ENCODE peak calls at places on chromosomes 12 and 14, in seven cellular contexts. M is breast epithelium, B is iPS DF 6.9, G is astrocyte, L is H9, D is pancreas, X is K562. O is an unnamed sample. For H3K27me3, the result is how much of the 10 kb centered on the place peaks cover.

GRCh38 chr14:74584966-74585365 is 27.1 kb downstream of the LTBP2 start:
- DNase-seq in G (no peak), X (no peak), B (no peak), M (no peak), D (peak), L (no peak), O (no peak)

GRCh38 chr12:61880186-61880585 is 380.0 kb upstream of the USP15 start:
- DNase-seq in D (no peak), L (no peak), X (no peak), B (no peak), G (no peak), M (no peak), O (no peak)

GRCh38 chr12:96221391-96221790 is 27.2 kb downstream of the ELK3 start:
- DNase-seq in L (no peak), X (no peak), G (no peak), M (no peak), D (no peak), B (no peak), O (no peak)

GRCh38 chr14:44422699-44423098 is 84.4 kb downstream of the FSCB start:
- DNase-seq in L (no peak), X (no peak), G (no peak), M (no peak), D (no peak), B (no peak), O (no peak)

GRCh38 chr14:102005336-102005735 is 41.0 kb downstream of the DYNC1H1 start:
- DNase-seq in G (no peak), B (no peak), X (no peak), M (no peak), D (no peak), L (no peak), O (no peak)

GRCh38 chr12:99752740-99753139 is 105.2 kb downstream of the GARIN6 start:
- DNase-seq in X (no peak), D (no peak), L (no peak), B (no peak), G (no peak), M (no peak), O (no peak)

GRCh38 chr12:95802482-95803264 is 12.1 kb upstream of the NTN4 start:
- DNase-seq in D (no peak), L (no peak), M (no peak), X (no peak), B (no peak), G (peak), O (no peak)

GRCh38 chr14:99389171-99389826 is 91.4 kb downstream of the SETD3 start:
- DNase-seq in G (no peak), M (no peak), B (peak), X (peak), D (peak), L (peak), O (no peak)

GRCh38 chr14:30656190-30656632 is 34.1 kb downstream of the SCFD1 start:
- DNase-seq in B (peak), M (no peak), L (peak), D (no peak), G (peak), X (peak), O (no peak)

GRCh38 chr12:67541625-67541991 is 106.9 kb upstream of the DYRK2 start:
- DNase-seq in X (no peak), L (no peak), B (no peak), D (no peak), M (no peak), G (no peak), O (peak)

GRCh38 chr12:123475256-123475703 is 17.3 kb downstream of the SNRNP35 start:
- DNase-seq in B (no peak), G (no peak), L (no peak), M (no peak), X (no peak), D (no peak), O (no peak)

GRCh38 chr14:68958553-68958952 is 20.5 kb downstream of the ACTN1 start:
- DNase-seq in G (peak), L (no peak), M (no peak), B (no peak), X (no peak), D (no peak), O (no peak)

GRCh38 chr14:92863281-92863680 is 59.7 kb upstream of the CHGA start:
- DNase-seq in L (no peak), B (no peak), D (no peak), X (no peak), G (no peak), M (no peak), O (no peak)

GRCh38 chr14:93894992-93895391 is 32.2 kb upstream of the FAM181A start:
- DNase-seq in G (no peak), D (peak), B (no peak), L (peak), X (no peak), M (no peak), O (no peak)

GRCh38 chr14:55711171-55711811 is 131.3 kb downstream of the KTN1 start:
- DNase-seq in X (no peak), L (no peak), M (no peak), D (no peak), B (no peak), G (peak), O (no peak)

GRCh38 chr14:51849095-51849494 is 11.3 kb upstream of the GNG2 start:
- DNase-seq in M (no peak), B (no peak), L (no peak), D (no peak), G (peak), X (no peak), O (no peak)

GRCh38 chr12:89288959-89289358 is 63.3 kb downstream of the DUSP6 start:
- DNase-seq in D (no peak), X (no peak), M (no peak), L (no peak), B (no peak), G (no peak), O (no peak)

GRCh38 chr12:124542021-124542941 is 25.1 kb downstream of the NCOR2 start:
- DNase-seq in X (no peak), L (no peak), M (no peak), G (no peak), D (no peak), B (no peak), O (no peak)

GRCh38 chr14:33682746-33683145 is 268.1 kb downstream of the EGLN3 start:
- DNase-seq in L (no peak), X (no peak), B (no peak), G (peak), D (no peak), M (no peak), O (no peak)

GRCh38 chr12:121165316-121165715 is 32.6 kb downstream of the P2RX7 start:
- DNase-seq in G (peak), M (no peak), B (no peak), X (no peak), L (no peak), D (no peak), O (no peak)

GRCh38 chr12:121162985-121163384 is 30.3 kb downstream of the P2RX7 start:
- DNase-seq in M (no peak), G (no peak), B (no peak), L (no peak), X (no peak), D (no peak), O (no peak)

GRCh38 chr12:121167951-121168350 is 35.3 kb downstream of the P2RX7 start:
- DNase-seq in D (no peak), B (no peak), G (no peak), M (no peak), L (no peak), X (no peak), O (no peak)

GRCh38 chr12:121167232-121167820 is 34.6 kb downstream of the P2RX7 start:
- DNase-seq in D (no peak), G (no peak), L (no peak), B (no peak), X (no peak), M (no peak), O (no peak)

DNA sequence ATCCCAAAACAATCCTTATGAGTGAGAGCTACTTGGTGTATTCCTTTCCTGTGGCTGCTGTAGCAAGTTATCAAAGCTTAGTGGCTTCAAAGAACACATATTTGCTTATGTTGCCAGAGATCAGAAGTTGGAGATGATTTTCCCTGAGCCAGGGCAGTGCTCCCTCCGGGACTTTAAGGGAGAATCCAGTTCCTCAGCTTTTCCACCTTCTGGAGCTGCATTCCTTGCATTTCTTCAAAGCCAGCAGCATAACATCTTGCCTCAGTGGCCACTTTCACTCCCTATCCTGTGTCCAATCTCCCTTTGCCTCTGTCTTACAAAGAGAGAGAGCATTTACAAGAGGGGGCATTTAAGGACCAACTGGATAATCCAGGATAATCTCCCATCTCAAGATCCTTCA is 33.7 kb downstream of the P2RX7 start:
- DNase-seq in L (no peak), X (no peak), D (no peak), B (no peak), M (no peak), G (no peak), O (no peak)
- H3K27me3 ChIP-seq in L (under half), X (under half), D (under half), B (under half), M (under half), G (under half), O (under half)

DNA sequence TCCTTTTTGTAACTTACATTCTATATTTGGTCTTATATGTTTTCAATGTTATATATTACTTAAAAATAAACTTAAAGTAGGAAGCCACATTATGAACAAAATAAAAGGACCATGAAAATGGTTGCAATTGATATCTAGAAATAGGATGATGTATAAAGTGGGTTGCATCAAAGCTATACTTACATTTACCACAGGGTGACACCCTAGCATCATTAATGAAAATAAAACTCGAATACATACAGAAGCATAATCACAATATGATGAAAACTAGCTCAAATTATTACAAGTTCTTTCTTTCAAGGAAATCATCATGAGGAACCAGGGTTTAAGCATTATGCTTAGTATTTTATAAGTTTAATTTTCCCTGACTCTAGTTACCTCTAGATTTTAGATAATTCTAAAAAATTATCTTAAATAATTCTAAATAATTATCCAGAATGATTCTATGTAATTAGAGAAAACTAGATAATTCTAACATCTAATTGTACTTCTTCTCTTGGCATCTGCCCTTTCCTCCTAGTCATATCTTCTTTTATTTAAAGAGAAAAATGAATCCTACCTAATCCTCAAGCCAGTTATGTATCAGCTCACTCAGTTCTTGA is 31.2 kb downstream of the TAS2R7 start:
- DNase-seq in X (peak), D (no peak), B (peak), G (peak), L (no peak), M (no peak), O (no peak)
- H3K27me3 ChIP-seq in X (under half), D (under half), B (under half), G (under half), L (under half), M (under half), O (under half)

DNA sequence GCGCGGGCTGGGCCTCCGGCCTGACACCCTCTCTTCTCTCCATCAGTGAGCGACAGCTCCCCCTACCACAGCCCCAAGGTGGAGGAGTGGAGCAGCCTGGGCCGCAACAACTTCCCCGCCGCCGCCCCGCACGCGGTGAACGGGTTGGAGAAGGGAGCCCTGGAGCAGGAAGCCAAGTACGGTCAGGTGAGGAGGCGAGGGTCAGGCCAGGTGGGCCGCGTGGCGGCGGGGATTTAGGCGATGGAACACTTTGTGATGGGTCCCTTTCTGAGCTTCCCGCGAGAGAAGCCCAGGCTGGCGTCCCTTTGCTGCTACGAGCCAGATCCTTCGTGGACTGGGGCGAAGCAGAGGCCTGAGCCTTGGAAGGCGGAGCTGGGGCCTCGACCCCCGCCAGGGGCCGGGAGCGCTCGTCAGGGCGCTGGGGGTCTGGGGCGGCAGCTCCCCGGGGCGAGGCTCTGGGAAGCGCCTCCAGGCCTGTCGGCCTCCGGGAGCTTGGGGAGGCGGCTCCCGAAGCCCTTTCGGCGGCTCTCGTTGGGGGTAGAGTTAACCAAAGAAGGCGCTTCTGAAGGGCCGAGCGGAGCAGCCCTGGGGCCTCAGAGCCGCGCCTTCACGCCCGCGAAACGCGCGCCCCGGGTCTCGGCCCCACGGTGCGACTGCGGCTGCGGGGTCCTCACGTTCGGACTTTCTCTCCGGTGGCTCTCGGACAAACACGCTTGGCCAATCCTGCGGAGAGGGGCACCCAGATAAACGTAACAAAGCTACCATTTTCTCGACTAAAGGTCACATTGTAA is 5.0 kb downstream of the PAX9 start:
- DNase-seq in B (no peak), X (no peak), M (no peak), D (no peak), G (no peak), L (peak), O (no peak)
- H3K27me3 ChIP-seq in B (half or more), X (under half), M (half or more), D (under half), G (half or more), L (half or more), O (half or more)

GRCh38 chr12:54037360-54038259 is 4.8 kb downstream of the HOXC5 start:
- DNase-seq in X (no peak), B (no peak), L (no peak), D (peak), M (no peak), G (no peak), O (no peak)
- H3K27me3 ChIP-seq in X (under half), B (half or more), L (half or more), D (under half), M (under half), G (half or more), O (under half)

GRCh38 chr12:114668905-114669304 is 15.1 kb downstream of the TBX3 start:
- DNase-seq in G (no peak), B (no peak), D (no peak), M (no peak), L (no peak), X (no peak), O (no peak)

GRCh38 chr12:114671664-114672476 is 12.1 kb downstream of the TBX3 start:
- DNase-seq in M (no peak), B (no peak), D (no peak), L (peak), G (no peak), X (no peak), O (no peak)

GRCh38 chr12:114669501-114670256 is 14.3 kb downstream of the TBX3 start:
- DNase-seq in G (no peak), M (no peak), L (peak), D (no peak), B (no peak), X (no peak), O (no peak)

GRCh38 chr12:114671321-114671663 is 12.7 kb downstream of the TBX3 start:
- DNase-seq in D (no peak), B (no peak), G (no peak), L (no peak), M (no peak), X (no peak), O (no peak)

GRCh38 chr12:114670257-114670955 is 13.6 kb downstream of the TBX3 start:
- DNase-seq in X (no peak), G (no peak), L (no peak), D (no peak), B (no peak), M (no peak), O (no peak)
- H3K27me3 ChIP-seq in X (half or more), G (under half), L (half or more), D (under half), B (half or more), M (under half), O (under half)

GRCh38 chr14:76181546-76181945 is 29.8 kb downstream of the GPATCH2L start:
- DNase-seq in G (no peak), B (no peak), X (peak), M (no peak), D (no peak), L (no peak), O (no peak)
- H3K27me3 ChIP-seq in G (under half), B (under half), X (under half), M (under half), D (under half), L (under half), O (under half)

GRCh38 chr12:48026081-48026827 is 22.0 kb upstream of the COL2A1 start:
- DNase-seq in M (no peak), L (no peak), G (no peak), B (no peak), D (no peak), X (no peak), O (no peak)
- H3K27me3 ChIP-seq in M (under half), L (half or more), G (under half), B (half or more), D (under half), X (under half), O (under half)